ENCODE peak calls at places on chromosome 6, in seven cellular contexts. N is neuronal stem cell, O is IMR-90, I is H1, W is mesenchymal stem cell, P is H9, Q is trophoblast cell. C is an unnamed sample.
A peak's percentile ranks its signal among the peaks of the same experiment; 100 is the strongest.

GRCh38 chr6:76633259-76633658 is 560.8 kb upstream of the IMPG1 start:
- DNase-seq in N (no peak), O (no peak), I (peak; percentile 51), W (no peak), P (peak; percentile 58), Q (no peak), C (peak; percentile 57)

GRCh38 chr6:45710304-45710821 is 305.3 kb downstream of the CLIC5 start:
- DNase-seq in N (no peak), O (peak; percentile 23), I (no peak), W (peak; percentile 53), P (no peak), Q (peak; percentile 27), C (no peak)

GRCh38 chr6:42901538-42901957 is 14.3 kb upstream of the PTCRA start:
- DNase-seq in N (peak; percentile 83), O (peak; percentile 80), I (peak; percentile 75), W (peak; percentile 87), P (peak; percentile 82), Q (peak; percentile 70), C (peak; percentile 89)

GRCh38 chr6:149877678-149878077 is 13.5 kb upstream of the LRP11 start:
- DNase-seq in N (no peak), O (no peak), I (no peak), W (no peak), P (no peak), Q (no peak), C (no peak)

GRCh38 chr6:29516108-29516507 is 28.4 kb upstream of the MAS1L start:
- DNase-seq in N (no peak), O (peak; percentile 5), I (no peak), W (no peak), P (no peak), Q (no peak), C (no peak)

GRCh38 chr6:14079971-14080370 is 37.6 kb upstream of the CD83 start:
- DNase-seq in N (no peak), O (no peak), I (no peak), W (no peak), P (no peak), Q (no peak), C (peak; percentile 76)

GRCh38 chr6:152096863-152097496 is 289.5 kb downstream of the ESR1 start:
- DNase-seq in N (no peak), O (peak; percentile 94), I (no peak), W (peak; percentile 5), P (no peak), Q (no peak), C (no peak)

GRCh38 chr6:31216208-31216898 is 45.9 kb upstream of the POU5F1 start:
- DNase-seq in N (no peak), O (no peak), I (no peak), W (no peak), P (no peak), Q (no peak), C (no peak)

GRCh38 chr6:12132351-12133222 is 120.5 kb downstream of the HIVEP1 start:
- DNase-seq in N (no peak), O (peak; percentile 38), I (no peak), W (no peak), P (no peak), Q (no peak), C (no peak)

GRCh38 chr6:161748535-161749386 is 474.9 kb upstream of the AGPAT4 start:
- DNase-seq in N (peak; percentile 78), O (no peak), I (peak; percentile 94), W (peak; percentile 9), P (peak; percentile 89), Q (peak; percentile 47), C (peak; percentile 88)

GRCh38 chr6:6591778-6592388 is 3.4 kb downstream of the LY86 start:
- DNase-seq in N (no peak), O (no peak), I (no peak), W (no peak), P (no peak), Q (peak; percentile 33), C (no peak)

GRCh38 chr6:4010035-4010434 is 68.9 kb downstream of the FAM217A start:
- DNase-seq in N (no peak), O (no peak), I (no peak), W (no peak), P (no peak), Q (no peak), C (no peak)

GRCh38 chr6:4008324-4009047 is 70.5 kb downstream of the FAM217A start:
- DNase-seq in N (no peak), O (peak; percentile 92), I (no peak), W (peak; percentile 91), P (no peak), Q (peak; percentile 44), C (peak; percentile 48)

GRCh38 chr6:4009486-4009885 is 69.5 kb downstream of the FAM217A start:
- DNase-seq in N (no peak), O (no peak), I (no peak), W (no peak), P (no peak), Q (no peak), C (no peak)

GRCh38 chr6:4012826-4013225 is 66.1 kb downstream of the FAM217A start:
- DNase-seq in N (no peak), O (no peak), I (no peak), W (no peak), P (no peak), Q (no peak), C (no peak)

DNA sequence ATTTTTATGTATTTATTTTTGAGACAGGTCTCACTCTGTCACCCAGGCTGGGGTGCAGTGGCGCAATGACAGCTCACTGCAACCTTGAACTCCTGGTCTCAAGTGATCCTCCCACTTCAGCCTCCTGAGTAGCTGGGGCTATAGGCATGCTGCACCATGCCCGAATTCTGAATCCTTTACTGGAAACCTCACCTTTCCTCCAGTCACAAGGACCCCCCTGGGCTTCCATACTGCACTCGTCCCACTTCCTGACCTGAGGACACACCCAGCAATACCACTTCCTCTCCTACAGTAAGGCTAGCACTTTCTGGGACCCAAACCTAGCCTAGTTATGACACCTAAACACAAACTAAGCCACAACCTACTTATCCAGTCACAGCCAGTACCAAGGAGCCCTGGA is 68.3 kb downstream of the FAM217A start:
- DNase-seq in N (no peak), O (no peak), I (no peak), W (no peak), P (no peak), Q (no peak), C (no peak)
- H3K9ac ChIP-seq in N (no peak overlapping the region), O (no peak overlapping the region), I (no peak overlapping the region), W (no peak overlapping the region), P (no peak overlapping the region), Q (peak overlapping the region; percentile 48), C (no peak overlapping the region)

GRCh38 chr6:107574856-107575255 is 84.9 kb downstream of the SOBP start:
- DNase-seq in N (no peak), O (no peak), I (no peak), W (no peak), P (no peak), Q (no peak), C (no peak)

GRCh38 chr6:107578642-107579332 is 88.9 kb downstream of the SOBP start:
- DNase-seq in N (peak; percentile 47), O (no peak), I (peak; percentile 57), W (no peak), P (peak; percentile 48), Q (no peak), C (peak; percentile 85)

GRCh38 chr6:107579413-107579812 is 89.5 kb downstream of the SOBP start:
- DNase-seq in N (no peak), O (no peak), I (no peak), W (no peak), P (no peak), Q (no peak), C (no peak)

GRCh38 chr6:107572886-107573285 is 83.0 kb downstream of the SOBP start:
- DNase-seq in N (no peak), O (no peak), I (no peak), W (no peak), P (no peak), Q (no peak), C (peak; percentile 72)

GRCh38 chr6:107576852-107577251 is 86.9 kb downstream of the SOBP start:
- DNase-seq in N (no peak), O (peak; percentile 81), I (no peak), W (peak; percentile 83), P (no peak), Q (no peak), C (no peak)
- H3K4ac ChIP-seq in N (no peak overlapping the region), O (no peak overlapping the region), I (peak overlapping the region; percentile 40), W (no peak overlapping the region), P (no peak overlapping the region), Q (no peak overlapping the region), C (no peak overlapping the region)

GRCh38 chr6:68639826-68640505 is 4.9 kb downstream of the ADGRB3 start:
- DNase-seq in N (no peak), O (no peak), I (peak; percentile 42), W (peak; percentile 39), P (no peak), Q (no peak), C (peak; percentile 11)

GRCh38 chr6:68642081-68642480 is 7.0 kb downstream of the ADGRB3 start:
- DNase-seq in N (no peak), O (no peak), I (no peak), W (no peak), P (no peak), Q (no peak), C (no peak)

GRCh38 chr6:68641172-68641571 is 6.1 kb downstream of the ADGRB3 start:
- DNase-seq in N (no peak), O (no peak), I (no peak), W (no peak), P (no peak), Q (no peak), C (no peak)

GRCh38 chr6:68639211-68639610 is 4.1 kb downstream of the ADGRB3 start:
- DNase-seq in N (no peak), O (no peak), I (no peak), W (no peak), P (peak; percentile 29), Q (no peak), C (no peak)

DNA sequence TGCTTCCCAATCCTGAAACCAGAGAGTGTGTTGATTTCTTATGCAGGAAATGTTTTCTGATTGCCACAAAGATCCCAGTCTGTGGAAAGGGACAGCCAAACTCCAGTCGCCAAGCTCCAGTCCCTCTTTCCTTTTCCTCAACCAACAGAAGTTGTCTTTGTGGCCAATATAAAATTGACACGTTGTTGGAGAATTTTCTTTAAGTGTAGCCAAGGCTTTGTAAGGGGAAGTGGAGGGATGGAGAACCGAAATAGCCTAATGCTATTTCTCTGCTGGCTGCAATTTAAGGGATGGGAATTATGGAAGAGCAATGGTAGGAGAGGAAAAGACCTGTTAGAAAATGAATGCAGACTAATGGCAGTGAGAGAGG is 5.4 kb downstream of the ADGRB3 start:
- DNase-seq in N (no peak), O (no peak), I (no peak), W (no peak), P (no peak), Q (no peak), C (peak; percentile 7)
- H3K9ac ChIP-seq in N (no peak overlapping the region), O (no peak overlapping the region), I (no peak overlapping the region), W (no peak overlapping the region), P (peak overlapping the region; percentile 14), Q (no peak overlapping the region), C (no peak overlapping the region)

GRCh38 chr6:164990901-164991300 is 318.5 kb downstream of the C6orf118 start:
- DNase-seq in N (no peak), O (no peak), I (no peak), W (no peak), P (no peak), Q (peak; percentile 68), C (no peak)
- H3K4ac ChIP-seq in N (no peak overlapping the region), O (no peak overlapping the region), I (no peak overlapping the region), W (no peak overlapping the region), P (no peak overlapping the region), Q (no peak overlapping the region), C (no peak overlapping the region)